ENCODE peak calls at places on chromosomes 6 and 20, in five cellular contexts. One of them, this sample, is unnamed.

GRCh38 chr20:63519765-63520593 is 586 bp upstream of the PPDPF start:
- DNase-seq in lower leg skin: no peak
- DNase-seq in sigmoid colon: no peak
- DNase-seq in brain microvascular endothelial cell: no peak
- DNase-seq in thoracic aorta: no peak
- DNase-seq in this sample: peak; percentile 70

GRCh38 chr6:170423814-170424633 is 117.5 kb downstream of the FAM120B start:
- DNase-seq in thoracic aorta: no peak
- DNase-seq in sigmoid colon: no peak
- DNase-seq in brain microvascular endothelial cell: no peak
- DNase-seq in lower leg skin: no peak
- DNase-seq in this sample: no peak

GRCh38 chr6:111718990-111719389 is 113.3 kb upstream of the TRAF3IP2 start:
- DNase-seq in sigmoid colon: no peak
- DNase-seq in thoracic aorta: no peak
- DNase-seq in brain microvascular endothelial cell: no peak
- DNase-seq in lower leg skin: no peak
- DNase-seq in this sample: no peak

GRCh38 chr20:45888681-45889080 is 1.3 kb upstream of the SPATA25 start:
- DNase-seq in lower leg skin: no peak
- DNase-seq in sigmoid colon: no peak
- DNase-seq in brain microvascular endothelial cell: no peak
- DNase-seq in thoracic aorta: no peak
- DNase-seq in this sample: no peak

GRCh38 chr6:82017773-82018172 is 229.8 kb downstream of the IBTK start:
- DNase-seq in brain microvascular endothelial cell: no peak
- DNase-seq in lower leg skin: no peak
- DNase-seq in sigmoid colon: no peak
- DNase-seq in thoracic aorta: no peak
- DNase-seq in this sample: no peak

GRCh38 chr20:58864346-58864745 is 11.8 kb downstream of the GNAS start:
- DNase-seq in lower leg skin: no peak
- DNase-seq in sigmoid colon: no peak
- DNase-seq in thoracic aorta: no peak
- DNase-seq in brain microvascular endothelial cell: no peak
- DNase-seq in this sample: no peak

GRCh38 chr20:38246357-38247165 is 14.0 kb downstream of the KIAA1755 start:
- DNase-seq in lower leg skin: no peak
- DNase-seq in sigmoid colon: peak; percentile 92
- DNase-seq in brain microvascular endothelial cell: no peak
- DNase-seq in thoracic aorta: no peak
- DNase-seq in this sample: no peak

GRCh38 chr20:41692479-41693135 is 74.4 kb upstream of the CHD6 start:
- DNase-seq in thoracic aorta: peak; percentile 65
- DNase-seq in brain microvascular endothelial cell: peak; percentile 22
- DNase-seq in sigmoid colon: peak; percentile 94
- DNase-seq in lower leg skin: peak; percentile 97
- DNase-seq in this sample: peak; percentile 85

GRCh38 chr6:10834823-10835222 is 3.5 kb downstream of the MAK start:
- DNase-seq in brain microvascular endothelial cell: no peak
- DNase-seq in lower leg skin: no peak
- DNase-seq in sigmoid colon: no peak
- DNase-seq in thoracic aorta: no peak
- DNase-seq in this sample: no peak

GRCh38 chr6:142207265-142207877 is 60.3 kb downstream of the VTA1 start:
- DNase-seq in thoracic aorta: no peak
- DNase-seq in sigmoid colon: no peak
- DNase-seq in lower leg skin: no peak
- DNase-seq in brain microvascular endothelial cell: peak; percentile 48
- DNase-seq in this sample: peak; percentile 16

GRCh38 chr6:30903236-30903635 is 4.8 kb upstream of the GTF2H4 start:
- DNase-seq in brain microvascular endothelial cell: no peak
- DNase-seq in thoracic aorta: no peak
- DNase-seq in sigmoid colon: no peak
- DNase-seq in lower leg skin: no peak
- DNase-seq in this sample: no peak

GRCh38 chr20:58640446-58640845 is 10.6 kb upstream of the STX16 start:
- DNase-seq in thoracic aorta: no peak
- DNase-seq in sigmoid colon: peak; percentile 34
- DNase-seq in brain microvascular endothelial cell: peak; percentile 79
- DNase-seq in lower leg skin: peak; percentile 58
- DNase-seq in this sample: no peak

GRCh38 chr20:14991023-14991422 is 653.6 kb upstream of the FLRT3 start:
- DNase-seq in sigmoid colon: no peak
- DNase-seq in brain microvascular endothelial cell: peak; percentile 7
- DNase-seq in thoracic aorta: no peak
- DNase-seq in lower leg skin: no peak
- DNase-seq in this sample: no peak

GRCh38 chr20:57495978-57496377 is 29.0 kb downstream of the CTCFL start:
- DNase-seq in thoracic aorta: no peak
- DNase-seq in lower leg skin: peak; percentile 69
- DNase-seq in sigmoid colon: no peak
- DNase-seq in brain microvascular endothelial cell: no peak
- DNase-seq in this sample: no peak

DNA sequence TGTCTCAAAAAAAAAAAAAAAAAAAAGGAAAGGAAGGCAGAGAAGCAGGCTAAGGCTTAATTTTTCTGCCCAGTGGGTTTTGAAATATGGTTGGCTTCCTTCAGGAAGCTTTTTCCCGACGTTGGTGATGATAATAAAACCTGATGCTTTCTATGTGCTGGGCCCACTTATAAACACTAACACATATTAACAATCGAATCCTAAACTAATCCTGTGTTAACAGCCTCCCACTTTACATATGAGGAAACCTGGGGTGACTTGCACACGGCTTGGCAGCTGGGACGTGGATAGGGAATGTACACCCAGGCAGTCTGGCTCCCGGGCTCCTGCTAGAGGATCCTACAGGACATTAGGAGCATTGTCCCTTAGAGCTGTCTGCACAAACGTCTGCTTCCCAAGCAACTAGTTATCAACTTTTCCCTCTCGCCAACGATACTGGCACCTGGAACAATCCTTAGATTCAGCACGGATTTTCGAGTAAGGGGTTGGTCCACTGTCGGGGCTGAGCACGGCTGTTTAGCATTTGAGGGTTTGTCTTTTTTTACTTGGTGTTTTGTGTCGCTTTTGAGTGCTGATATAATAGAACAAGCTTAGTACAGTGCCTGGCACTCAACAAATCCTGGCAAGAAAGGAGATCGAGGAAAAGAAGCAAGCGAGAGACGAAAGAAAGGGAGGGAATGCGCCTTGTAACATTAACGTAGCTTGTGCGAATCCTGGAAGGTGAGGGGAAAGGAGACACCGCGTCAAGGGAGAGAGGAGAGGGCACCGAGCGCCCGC is 622 bp upstream of the KIZ start:
- DNase-seq in lower leg skin: peak; percentile 87
- DNase-seq in sigmoid colon: peak; percentile 78
- DNase-seq in brain microvascular endothelial cell: peak; percentile 46
- DNase-seq in thoracic aorta: no peak
- DNase-seq in this sample: no peak
- TF ChIP-seq CTCF in lower leg skin: no peak
- TF ChIP-seq CTCF in sigmoid colon: peak; percentile 35
- TF ChIP-seq CTCF in brain microvascular endothelial cell: peak; percentile 48
- TF ChIP-seq CTCF in thoracic aorta: no peak
- TF ChIP-seq CTCF in this sample: peak; percentile 41

GRCh38 chr6:23174781-23175361 is 605.5 kb downstream of the HDGFL1 start:
- DNase-seq in brain microvascular endothelial cell: peak; percentile 91
- DNase-seq in lower leg skin: no peak
- DNase-seq in sigmoid colon: no peak
- DNase-seq in thoracic aorta: no peak
- DNase-seq in this sample: no peak

GRCh38 chr6:23179994-23180393 is 610.6 kb downstream of the HDGFL1 start:
- DNase-seq in thoracic aorta: no peak
- DNase-seq in brain microvascular endothelial cell: no peak
- DNase-seq in lower leg skin: no peak
- DNase-seq in sigmoid colon: no peak
- DNase-seq in this sample: no peak

GRCh38 chr6:23176471-23176870 is 607.1 kb downstream of the HDGFL1 start:
- DNase-seq in thoracic aorta: no peak
- DNase-seq in lower leg skin: no peak
- DNase-seq in brain microvascular endothelial cell: no peak
- DNase-seq in sigmoid colon: no peak
- DNase-seq in this sample: no peak

GRCh38 chr6:23175391-23175790 is 606.0 kb downstream of the HDGFL1 start:
- DNase-seq in lower leg skin: no peak
- DNase-seq in brain microvascular endothelial cell: no peak
- DNase-seq in sigmoid colon: no peak
- DNase-seq in thoracic aorta: no peak
- DNase-seq in this sample: no peak

DNA sequence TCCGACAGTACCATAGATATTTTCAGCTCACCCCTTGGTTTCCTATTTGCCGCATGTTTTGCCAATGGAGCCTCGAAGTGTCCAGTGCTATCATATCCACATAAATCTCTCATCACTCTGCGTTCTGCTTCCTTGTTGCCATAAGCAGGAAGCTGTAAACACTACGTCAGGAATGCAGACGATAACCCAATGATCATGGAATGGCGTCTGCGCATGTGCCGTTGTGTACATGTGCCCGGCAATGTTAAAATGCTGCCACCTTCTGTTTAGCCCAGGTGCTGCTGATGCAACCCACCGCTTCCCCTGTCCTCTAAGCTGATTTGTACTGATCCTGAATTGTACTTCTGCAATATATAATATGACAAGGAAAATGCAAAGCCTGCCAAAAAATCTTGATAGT is 607.5 kb downstream of the HDGFL1 start:
- DNase-seq in sigmoid colon: no peak
- DNase-seq in thoracic aorta: no peak
- DNase-seq in lower leg skin: no peak
- DNase-seq in brain microvascular endothelial cell: no peak
- DNase-seq in this sample: no peak
- H3K4me3 ChIP-seq in sigmoid colon: no peak overlapping the region
- H3K4me3 ChIP-seq in thoracic aorta: no peak overlapping the region
- H3K4me3 ChIP-seq in lower leg skin: no peak overlapping the region
- H3K4me3 ChIP-seq in brain microvascular endothelial cell: no peak overlapping the region
- H3K4me3 ChIP-seq in this sample: no peak overlapping the region

GRCh38 chr6:104623052-104623690 is 236.5 kb downstream of the HACE1 start:
- DNase-seq in brain microvascular endothelial cell: no peak
- DNase-seq in sigmoid colon: no peak
- DNase-seq in thoracic aorta: no peak
- DNase-seq in lower leg skin: no peak
- DNase-seq in this sample: no peak
- TF ChIP-seq CTCF in brain microvascular endothelial cell: peak; percentile 35
- TF ChIP-seq CTCF in sigmoid colon: peak; percentile 5
- TF ChIP-seq CTCF in thoracic aorta: no peak
- TF ChIP-seq CTCF in lower leg skin: no peak
- TF ChIP-seq CTCF in this sample: peak; percentile 10

GRCh38 chr6:18214003-18214402 is 50.3 kb downstream of the DEK start:
- DNase-seq in thoracic aorta: no peak
- DNase-seq in brain microvascular endothelial cell: no peak
- DNase-seq in lower leg skin: no peak
- DNase-seq in sigmoid colon: no peak
- DNase-seq in this sample: no peak
- H3K4me3 ChIP-seq in thoracic aorta: peak overlapping the region; percentile 39
- H3K4me3 ChIP-seq in brain microvascular endothelial cell: no peak overlapping the region
- H3K4me3 ChIP-seq in lower leg skin: no peak overlapping the region
- H3K4me3 ChIP-seq in sigmoid colon: no peak overlapping the region
- H3K4me3 ChIP-seq in this sample: no peak overlapping the region

GRCh38 chr6:130204322-130204721 is 18.4 kb downstream of the SAMD3 start:
- DNase-seq in sigmoid colon: no peak
- DNase-seq in brain microvascular endothelial cell: no peak
- DNase-seq in lower leg skin: no peak
- DNase-seq in thoracic aorta: no peak
- DNase-seq in this sample: no peak

GRCh38 chr6:130206474-130206873 is 16.3 kb downstream of the SAMD3 start:
- DNase-seq in thoracic aorta: no peak
- DNase-seq in sigmoid colon: no peak
- DNase-seq in brain microvascular endothelial cell: no peak
- DNase-seq in lower leg skin: no peak
- DNase-seq in this sample: no peak

GRCh38 chr6:130202782-130203181 is 20.0 kb downstream of the SAMD3 start:
- DNase-seq in brain microvascular endothelial cell: no peak
- DNase-seq in lower leg skin: no peak
- DNase-seq in sigmoid colon: no peak
- DNase-seq in thoracic aorta: no peak
- DNase-seq in this sample: no peak

GRCh38 chr6:130207979-130208649 is 14.6 kb downstream of the SAMD3 start:
- DNase-seq in brain microvascular endothelial cell: no peak
- DNase-seq in sigmoid colon: no peak
- DNase-seq in lower leg skin: no peak
- DNase-seq in thoracic aorta: no peak
- DNase-seq in this sample: no peak

GRCh38 chr6:130203370-130203769 is 19.4 kb downstream of the SAMD3 start:
- DNase-seq in thoracic aorta: no peak
- DNase-seq in brain microvascular endothelial cell: no peak
- DNase-seq in sigmoid colon: no peak
- DNase-seq in lower leg skin: no peak
- DNase-seq in this sample: no peak
- TF ChIP-seq CTCF in thoracic aorta: no peak
- TF ChIP-seq CTCF in brain microvascular endothelial cell: no peak
- TF ChIP-seq CTCF in sigmoid colon: no peak
- TF ChIP-seq CTCF in lower leg skin: no peak
- TF ChIP-seq CTCF in this sample: no peak

GRCh38 chr20:50790651-50791277 is 4.1 kb upstream of the BCAS4 start:
- DNase-seq in thoracic aorta: peak; percentile 24
- DNase-seq in brain microvascular endothelial cell: peak; percentile 87
- DNase-seq in lower leg skin: peak; percentile 97
- DNase-seq in sigmoid colon: peak; percentile 94
- DNase-seq in this sample: peak; percentile 86
- H3K4me3 ChIP-seq in thoracic aorta: peak overlapping the region; percentile 65
- H3K4me3 ChIP-seq in brain microvascular endothelial cell: peak overlapping the region; percentile 5
- H3K4me3 ChIP-seq in lower leg skin: no peak overlapping the region
- H3K4me3 ChIP-seq in sigmoid colon: peak overlapping the region; percentile 22
- H3K4me3 ChIP-seq in this sample: peak overlapping the region; percentile 45

DNA sequence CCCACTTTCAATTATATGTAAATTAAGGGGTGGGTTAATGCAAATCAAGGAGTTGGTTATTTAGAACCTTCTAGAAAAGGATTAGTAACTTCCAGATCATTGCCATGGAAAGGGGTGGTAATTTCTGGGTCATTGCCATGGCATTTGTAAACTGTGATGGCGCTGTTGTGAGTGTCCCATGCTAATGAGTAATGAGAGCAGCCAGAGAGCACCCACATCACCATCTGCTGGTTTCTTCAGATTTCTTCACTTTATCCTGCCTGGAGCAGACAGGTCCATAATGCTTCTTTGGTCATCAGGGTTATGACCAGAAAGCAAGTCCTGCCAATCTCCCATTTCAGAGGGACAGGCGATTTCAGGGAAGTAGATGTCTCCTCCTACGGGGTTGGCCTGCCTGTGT is 311.3 kb upstream of the CNR1 start:
- DNase-seq in sigmoid colon: no peak
- DNase-seq in thoracic aorta: no peak
- DNase-seq in brain microvascular endothelial cell: no peak
- DNase-seq in lower leg skin: no peak
- DNase-seq in this sample: no peak
- TF ChIP-seq CTCF in sigmoid colon: no peak
- TF ChIP-seq CTCF in thoracic aorta: no peak
- TF ChIP-seq CTCF in brain microvascular endothelial cell: peak; percentile 11
- TF ChIP-seq CTCF in lower leg skin: no peak
- TF ChIP-seq CTCF in this sample: no peak

GRCh38 chr20:460707-461106 is 1.6 kb downstream of the TBC1D20 start:
- DNase-seq in thoracic aorta: no peak
- DNase-seq in lower leg skin: peak; percentile 87
- DNase-seq in sigmoid colon: no peak
- DNase-seq in brain microvascular endothelial cell: no peak
- DNase-seq in this sample: no peak
- H3K4me3 ChIP-seq in thoracic aorta: peak overlapping the region; percentile 80
- H3K4me3 ChIP-seq in lower leg skin: no peak overlapping the region
- H3K4me3 ChIP-seq in sigmoid colon: peak overlapping the region; percentile 84
- H3K4me3 ChIP-seq in brain microvascular endothelial cell: peak overlapping the region; percentile 83
- H3K4me3 ChIP-seq in this sample: peak overlapping the region; percentile 79

This sample was measured in left ventricle myocardium inferior.